ENCODE peak calls at places on chromosomes 12 and 14, in six cellular contexts. R, B, I, S, H and D are unnamed samples.

GRCh38 chr14:49598182-49598478 is 610 bp upstream of the LRR1 start:
- DNase-seq in R (no peak), B (no peak), I (no peak), S (no peak), H (no peak), D (no peak)

GRCh38 chr12:56723889-56724659 is 1.0 kb downstream of the NACA start:
- DNase-seq in R (peak), B (peak), I (peak), S (no peak), H (no peak), D (no peak)

GRCh38 chr14:90649096-90649495 is 167.1 kb downstream of the TTC7B start:
- DNase-seq in R (no peak), B (no peak), I (peak), S (no peak), H (no peak), D (no peak)

GRCh38 chr12:112900298-112901145 is 6.2 kb upstream of the OAS1 start:
- DNase-seq in R (peak), B (peak), I (peak), S (peak), H (peak), D (peak)

GRCh38 chr14:59918824-59919581 is 941 bp upstream of the LRRC9 start:
- DNase-seq in R (peak), B (peak), I (peak), S (peak), H (no peak), D (no peak)

GRCh38 chr14:74474376-74474775 is 18.7 kb downstream of the NPC2 start:
- DNase-seq in R (no peak), B (no peak), I (no peak), S (no peak), H (no peak), D (no peak)

GRCh38 chr12:48978291-48978740 is at the start of gene WNT1:
- DNase-seq in R (no peak), B (no peak), I (no peak), S (no peak), H (no peak), D (no peak)

GRCh38 chr12:18224745-18225144 is 36.6 kb upstream of the PIK3C2G start:
- DNase-seq in R (peak), B (peak), I (peak), S (peak), H (peak), D (no peak)

GRCh38 chr12:71057330-71057729 is 100.5 kb downstream of the TSPAN8 start:
- DNase-seq in R (no peak), B (no peak), I (no peak), S (no peak), H (no peak), D (no peak)

GRCh38 chr14:102554835-102555819 is 37.3 kb upstream of the RCOR1 start:
- DNase-seq in R (peak), B (peak), I (no peak), S (peak), H (no peak), D (peak)

GRCh38 chr12:47214771-47215170 is 135.0 kb upstream of the AMIGO2 start:
- DNase-seq in R (no peak), B (no peak), I (no peak), S (no peak), H (no peak), D (no peak)

GRCh38 chr12:57726151-57726883 is 12.2 kb downstream of the AGAP2 start:
- DNase-seq in R (peak), B (peak), I (peak), S (peak), H (peak), D (peak)

GRCh38 chr14:30974628-30975027 is 50.8 kb upstream of the AP4S1 start:
- DNase-seq in R (no peak), B (peak), I (peak), S (no peak), H (no peak), D (no peak)

GRCh38 chr12:62640910-62641448 is 174.4 kb downstream of the MON2 start:
- DNase-seq in R (peak), B (peak), I (peak), S (no peak), H (no peak), D (no peak)

GRCh38 chr14:85576161-85576560 is 46.2 kb downstream of the FLRT2 start:
- DNase-seq in R (no peak), B (peak), I (peak), S (no peak), H (no peak), D (no peak)

GRCh38 chr14:82125963-82126362 is 592.3 kb upstream of the SEL1L start:
- DNase-seq in R (no peak), B (no peak), I (no peak), S (no peak), H (no peak), D (no peak)

GRCh38 chr14:61891251-61891650 is 129.0 kb downstream of the SNAPC1 start:
- DNase-seq in R (peak), B (no peak), I (peak), S (peak), H (no peak), D (no peak)

GRCh38 chr12:26971963-26972362 is 33.7 kb downstream of the FGFR1OP2 start:
- DNase-seq in R (no peak), B (no peak), I (no peak), S (no peak), H (no peak), D (no peak)

GRCh38 chr14:92464156-92464555 is 49.4 kb upstream of the RIN3 start:
- DNase-seq in R (no peak), B (no peak), I (no peak), S (no peak), H (no peak), D (no peak)

DNA sequence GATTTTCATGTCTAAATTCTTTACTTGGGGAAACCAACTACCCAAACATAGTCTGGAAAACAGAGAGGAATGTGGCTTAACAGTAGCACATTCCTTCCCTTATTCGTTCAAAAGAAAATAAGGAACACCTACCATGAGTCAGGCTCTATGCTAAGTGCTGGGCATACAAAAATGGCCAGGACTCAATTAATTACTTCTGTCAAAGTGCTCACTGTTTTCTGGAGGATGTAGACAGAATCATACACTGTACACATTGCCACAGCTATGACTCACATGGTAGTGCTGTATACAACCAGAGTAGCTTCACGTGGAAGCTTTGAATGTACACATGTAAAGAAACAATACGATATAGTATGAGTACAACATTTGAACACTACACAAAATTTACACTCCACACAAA is 50.1 kb downstream of the SLC25A21 start:
- DNase-seq in R (peak), B (peak), I (peak), S (no peak), H (no peak), D (no peak)
- H3K4me2 ChIP-seq in R (no peak), B (no peak), I (no peak), S (no peak), H (no peak), D (no peak)

DNA sequence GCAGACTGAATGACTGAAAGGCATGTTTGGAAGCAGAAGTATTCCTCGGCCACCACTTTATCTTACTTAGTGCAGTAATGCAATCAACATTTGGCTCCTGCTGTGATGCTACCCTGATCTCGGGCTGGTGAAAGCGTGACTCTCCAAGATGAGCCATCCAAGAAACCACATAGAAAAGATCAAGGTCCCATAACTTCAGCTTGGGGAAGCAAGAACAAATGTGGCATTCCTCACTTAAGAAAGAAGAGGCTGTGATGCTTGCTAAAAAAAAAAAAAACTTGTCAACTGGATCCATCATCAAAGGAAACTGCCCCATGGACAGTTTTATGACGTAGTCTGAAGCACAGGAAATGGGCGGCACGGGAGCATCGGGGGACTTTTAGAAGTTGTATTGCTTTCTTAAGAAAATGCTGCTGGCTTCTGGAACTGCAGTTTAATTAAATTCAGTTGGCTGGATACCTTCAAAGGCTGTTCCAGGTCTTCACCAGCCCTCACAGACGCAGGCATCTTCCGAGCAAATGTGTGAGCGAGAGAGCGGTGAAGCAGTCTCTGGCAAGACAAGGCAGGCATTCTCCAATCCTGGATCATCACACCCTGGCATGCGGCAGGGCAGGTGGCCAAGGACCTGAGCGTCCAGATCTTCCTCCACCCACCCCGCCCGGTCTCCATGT is 38.2 kb upstream of the MAP1LC3B2 start:
- DNase-seq in R (peak), B (peak), I (peak), S (no peak), H (no peak), D (no peak)
- H3K23ac ChIP-seq in R (no peak), B (no peak), I (no peak), S (peak), H (no peak), D (no peak)

DNA sequence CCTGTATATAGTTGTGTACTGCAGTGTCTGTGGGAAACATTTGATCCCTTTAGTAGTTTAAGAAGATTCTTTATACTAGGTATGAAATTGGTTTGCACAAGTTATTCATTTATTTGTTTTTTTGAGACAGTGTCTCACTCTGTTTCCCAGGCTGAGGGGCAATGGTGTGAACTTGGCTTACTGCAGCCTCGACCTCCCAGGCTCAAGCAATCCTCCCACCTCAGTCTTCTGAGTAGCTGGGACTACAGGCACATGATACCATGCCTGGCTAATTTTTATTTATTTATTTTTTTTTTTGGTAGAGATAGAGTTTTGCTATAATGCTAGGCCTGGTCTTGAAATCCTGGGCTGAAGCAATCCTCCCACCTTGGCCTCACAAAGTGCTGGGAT is 209.4 kb downstream of the RASSF9 start:
- DNase-seq in R (no peak), B (no peak), I (no peak), S (no peak), H (no peak), D (no peak)
- H3K27ac ChIP-seq in R (no peak), B (peak), I (peak), S (no peak), H (no peak), D (no peak)

GRCh38 chr14:68895304-68895703 is 83.8 kb downstream of the ACTN1 start:
- DNase-seq in R (no peak), B (no peak), I (no peak), S (no peak), H (no peak), D (no peak)
- H3K4me2 ChIP-seq in R (no peak), B (no peak), I (no peak), S (no peak), H (no peak), D (no peak)